ENCODE peak calls at places on chromosomes 2 and 18, in eight cellular contexts. W is coronary artery, K is pancreas, X is GM23338, F is RWPE1, S is mesothelial cell of epicardium, Z is psoas muscle, E is endothelial cell. C is an unnamed sample.

GRCh38 chr2:71223767-71224333 is 3.1 kb downstream of the PAIP2B start:
- DNase-seq in W (no peak), K (peak), X (peak), F (peak), S (no peak), Z (peak), E (peak), C (peak)

GRCh38 chr2:132581917-132582316 is 88.1 kb downstream of the LYPD1 start:
- DNase-seq in W (no peak), K (peak), X (no peak), F (no peak), S (no peak), Z (no peak), E (no peak), C (no peak)

GRCh38 chr18:58391932-58392331 is 237.0 kb downstream of the ALPK2 start:
- DNase-seq in W (peak), K (no peak), X (no peak), F (no peak), S (no peak), Z (no peak), E (no peak), C (no peak)

GRCh38 chr2:241729868-241730267 is 4.6 kb upstream of the D2HGDH start:
- DNase-seq in W (no peak), K (no peak), X (no peak), F (no peak), S (no peak), Z (no peak), E (no peak), C (peak)

GRCh38 chr2:19178175-19178574 is 180.2 kb downstream of the OSR1 start:
- DNase-seq in W (no peak), K (no peak), X (no peak), F (no peak), S (no peak), Z (no peak), E (no peak), C (no peak)

GRCh38 chr18:62131305-62131909 is 55.4 kb downstream of the PIGN start:
- DNase-seq in W (no peak), K (peak), X (peak), F (peak), S (peak), Z (peak), E (peak), C (peak)

GRCh38 chr2:174336403-174337336 is 1.9 kb downstream of the SP9 start:
- DNase-seq in W (no peak), K (peak), X (peak), F (peak), S (peak), Z (peak), E (peak), C (peak)

GRCh38 chr2:55416826-55417568 is 2.7 kb downstream of the CCDC88A start:
- DNase-seq in W (no peak), K (no peak), X (no peak), F (no peak), S (no peak), Z (no peak), E (no peak), C (no peak)

GRCh38 chr2:25305809-25306208 is 35.9 kb downstream of the DNMT3A start:
- DNase-seq in W (peak), K (no peak), X (no peak), F (no peak), S (no peak), Z (peak), E (no peak), C (no peak)

GRCh38 chr2:15647622-15648590 is 56.2 kb downstream of the DDX1 start:
- DNase-seq in W (no peak), K (no peak), X (peak), F (no peak), S (no peak), Z (no peak), E (no peak), C (no peak)

GRCh38 chr2:24831736-24832421 is 38.7 kb downstream of the CENPO start:
- DNase-seq in W (peak), K (peak), X (no peak), F (no peak), S (no peak), Z (no peak), E (no peak), C (peak)

GRCh38 chr18:45505497-45506206 is 109.6 kb upstream of the SLC14A2 start:
- DNase-seq in W (no peak), K (no peak), X (no peak), F (no peak), S (no peak), Z (no peak), E (no peak), C (no peak)

GRCh38 chr18:11145413-11146191 is 3.8 kb downstream of the PIEZO2 start:
- DNase-seq in W (no peak), K (no peak), X (no peak), F (no peak), S (no peak), Z (no peak), E (no peak), C (no peak)

GRCh38 chr2:135985826-135986393 is 484 bp upstream of the DARS1 start:
- DNase-seq in W (no peak), K (no peak), X (no peak), F (no peak), S (no peak), Z (no peak), E (no peak), C (peak)

GRCh38 chr2:72155737-72156136 is 8.1 kb upstream of the CYP26B1 start:
- DNase-seq in W (peak), K (no peak), X (no peak), F (no peak), S (no peak), Z (no peak), E (no peak), C (no peak)

GRCh38 chr2:137935591-137935990 is 28.7 kb upstream of the HNMT start:
- DNase-seq in W (no peak), K (no peak), X (no peak), F (no peak), S (no peak), Z (no peak), E (no peak), C (no peak)

GRCh38 chr18:76572517-76573247 is 77.6 kb upstream of the ZNF516 start:
- DNase-seq in W (no peak), K (no peak), X (no peak), F (no peak), S (no peak), Z (no peak), E (no peak), C (no peak)

GRCh38 chr2:119808516-119809147 is 48.9 kb downstream of the PTPN4 start:
- DNase-seq in W (no peak), K (no peak), X (no peak), F (peak), S (no peak), Z (no peak), E (no peak), C (no peak)

GRCh38 chr2:15383695-15384350 is 177.3 kb downstream of the NBAS start:
- DNase-seq in W (no peak), K (no peak), X (no peak), F (no peak), S (no peak), Z (no peak), E (no peak), C (no peak)

GRCh38 chr2:30113617-30114293 is 33.1 kb upstream of the YPEL5 start:
- DNase-seq in W (no peak), K (no peak), X (no peak), F (peak), S (no peak), Z (peak), E (no peak), C (no peak)

DNA sequence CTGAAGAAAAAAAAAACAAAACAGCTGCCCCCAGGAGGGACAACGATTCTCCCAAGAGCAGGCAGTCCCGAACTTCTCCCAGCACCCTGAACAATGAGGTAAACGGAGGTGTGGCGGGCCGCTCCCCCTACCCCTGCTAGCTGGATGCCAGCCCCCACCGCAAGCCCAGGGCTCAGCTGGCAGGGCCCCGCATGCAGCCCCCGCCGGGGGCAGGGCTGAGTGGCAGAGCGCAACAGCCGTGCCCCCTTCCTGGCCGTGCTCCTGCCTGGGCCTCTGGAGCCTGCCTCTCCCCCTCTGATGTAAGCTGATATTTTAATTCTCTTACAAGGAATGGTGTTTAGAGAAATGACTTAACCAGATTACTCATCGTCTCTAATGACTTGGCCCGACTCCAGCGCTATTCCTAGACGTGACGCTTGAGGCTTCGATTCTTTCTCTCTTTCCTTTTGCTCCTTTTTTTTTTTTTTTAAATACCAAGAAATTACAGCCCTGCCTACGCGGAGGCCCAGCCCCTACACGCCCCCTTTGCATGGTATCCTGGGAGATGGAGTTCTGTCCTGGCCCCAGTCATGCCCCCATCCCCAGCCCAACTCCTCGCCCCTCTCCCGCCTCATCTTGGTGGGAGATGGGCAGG is 4.6 kb upstream of the ARID5A start:
- DNase-seq in W (peak), K (peak), X (peak), F (peak), S (peak), Z (peak), E (peak), C (peak)
- TF ChIP-seq CTCF in W (no peak), K (no peak), X (no peak), F (no peak), S (no peak), Z (no peak), E (no peak), C (no peak)

GRCh38 chr2:20559277-20559676 is 91.6 kb downstream of the HS1BP3 start:
- DNase-seq in W (no peak), K (no peak), X (no peak), F (no peak), S (no peak), Z (no peak), E (no peak), C (no peak)
- TF ChIP-seq CTCF in W (no peak), K (no peak), X (no peak), F (no peak), S (no peak), Z (no peak), E (no peak), C (no peak)

GRCh38 chr2:222942556-222942955 is 81.7 kb downstream of the ACSL3 start:
- DNase-seq in W (no peak), K (no peak), X (no peak), F (no peak), S (no peak), Z (no peak), E (no peak), C (no peak)

GRCh38 chr2:222939979-222940378 is 79.1 kb downstream of the ACSL3 start:
- DNase-seq in W (no peak), K (no peak), X (no peak), F (no peak), S (no peak), Z (no peak), E (no peak), C (no peak)

GRCh38 chr2:222939208-222939846 is 78.5 kb downstream of the ACSL3 start:
- DNase-seq in W (no peak), K (peak), X (peak), F (peak), S (no peak), Z (no peak), E (peak), C (peak)

GRCh38 chr2:222942977-222943376 is 82.1 kb downstream of the ACSL3 start:
- DNase-seq in W (no peak), K (no peak), X (no peak), F (no peak), S (no peak), Z (no peak), E (no peak), C (no peak)

GRCh38 chr2:222941510-222942032 is 80.7 kb downstream of the ACSL3 start:
- DNase-seq in W (no peak), K (no peak), X (no peak), F (no peak), S (no peak), Z (no peak), E (no peak), C (no peak)
- TF ChIP-seq CTCF in W (no peak), K (no peak), X (no peak), F (no peak), S (no peak), Z (no peak), E (no peak), C (no peak)

GRCh38 chr2:191759200-191759507 is 81.2 kb downstream of the NABP1 start:
- DNase-seq in W (no peak), K (no peak), X (no peak), F (no peak), S (no peak), Z (no peak), E (no peak), C (no peak)
- TF ChIP-seq CTCF in W (no peak), K (no peak), X (no peak), F (peak), S (no peak), Z (no peak), E (no peak), C (no peak)

C was measured in GM20000.